ENCODE peak calls at places on chromosomes 6 and 20, in eight cellular contexts. V is CD4-positive, CD25-positive, alpha-beta regulatory T cell; H is body of pancreas; O is ovary; M is heart right ventricle; A is neural progenitor cell; F is transverse colon; J is suprapubic skin. S is an unnamed sample.
A peak's percentile ranks its signal among the peaks of the same experiment; 100 is the strongest.

GRCh38 chr20:23596856-23597255 is 8.9 kb downstream of the CST9 start:
- DNase-seq in A (no peak), J (no peak), V (no peak), H (no peak), M (no peak), O (no peak), F (no peak), S (no peak)

GRCh38 chr6:105968230-105968954 is 117.7 kb upstream of the PRDM1 start:
- DNase-seq in M (no peak), J (no peak), A (no peak), H (no peak), F (no peak), V (no peak), O (no peak), S (no peak)

GRCh38 chr6:163414367-163415175 is at the start of gene QKI:
- DNase-seq in A (peak; percentile 91), M (peak; percentile 90), V (peak; percentile 83), J (peak; percentile 87), F (peak; percentile 78), O (peak; percentile 88), H (peak; percentile 82), S (peak; percentile 96)

GRCh38 chr20:37356387-37356786 is 10.4 kb downstream of the SRC start:
- DNase-seq in O (peak; percentile 55), M (peak; percentile 66), A (no peak), H (peak; percentile 40), J (peak; percentile 85), V (no peak), F (peak; percentile 59), S (peak; percentile 88)

GRCh38 chr6:108847738-108848115 is 495 bp upstream of the ARMC2 start:
- DNase-seq in V (no peak), M (no peak), H (no peak), A (no peak), J (no peak), F (no peak), O (no peak), S (no peak)

GRCh38 chr20:63682384-63683139 is 13.9 kb upstream of the TNFRSF6B start:
- DNase-seq in F (peak; percentile 53), M (peak; percentile 63), A (no peak), O (peak; percentile 62), J (peak; percentile 83), V (no peak), H (peak; percentile 25), S (peak; percentile 90)

GRCh38 chr20:62305149-62305764 is 2.5 kb downstream of the ADRM1 start:
- DNase-seq in A (no peak), M (no peak), F (no peak), O (no peak), V (no peak), J (no peak), H (peak; percentile 73), S (peak; percentile 57)

GRCh38 chr6:19892250-19892649 is 55.1 kb downstream of the ID4 start:
- DNase-seq in O (no peak), A (no peak), H (peak; percentile 49), J (peak; percentile 84), V (no peak), F (peak; percentile 14), M (no peak), S (no peak)

GRCh38 chr20:48682529-48683385 is 145.0 kb downstream of the PREX1 start:
- DNase-seq in J (no peak), F (peak; percentile 89), V (no peak), M (peak; percentile 84), O (peak; percentile 92), H (peak; percentile 92), A (peak; percentile 84), S (peak; percentile 93)

GRCh38 chr6:147287869-147288271 is 83.7 kb downstream of the STXBP5 start:
- DNase-seq in H (no peak), F (no peak), O (no peak), V (no peak), J (no peak), A (no peak), M (no peak), S (no peak)

GRCh38 chr6:18235524-18235923 is 28.8 kb downstream of the DEK start:
- DNase-seq in M (no peak), A (no peak), H (no peak), V (no peak), J (no peak), F (no peak), O (no peak), S (no peak)
- H3K9me3 ChIP-seq in M (no peaks in the 10 kb centered on the region), A (peaks cover 17% of the 10 kb centered on the region), H (no peaks in the 10 kb centered on the region), V (no peaks in the 10 kb centered on the region), J (peaks cover 12% of the 10 kb centered on the region), F (peaks cover 4% of the 10 kb centered on the region), O (no peaks in the 10 kb centered on the region), S (no peaks in the 10 kb centered on the region)

GRCh38 chr6:169339025-169339424 is 85.4 kb upstream of the THBS2 start:
- DNase-seq in F (no peak), V (no peak), H (no peak), M (no peak), J (no peak), O (no peak), A (no peak), S (no peak)
- H3K4me3 ChIP-seq in F (no peak overlapping the region), V (no peak overlapping the region), H (no peak overlapping the region), M (no peak overlapping the region), J (no peak overlapping the region), O (no peak overlapping the region), A (no peak overlapping the region), S (no peak overlapping the region)

GRCh38 chr6:159254186-159254585 is 85.0 kb downstream of the FNDC1 start:
- DNase-seq in A (no peak), M (no peak), O (no peak), V (no peak), F (no peak), J (no peak), H (no peak), S (no peak)
- H3K9me3 ChIP-seq in A (no peaks in the 10 kb centered on the region), M (no peaks in the 10 kb centered on the region), O (no peaks in the 10 kb centered on the region), V (no peaks in the 10 kb centered on the region), F (no peaks in the 10 kb centered on the region), J (no peaks in the 10 kb centered on the region), H (no peaks in the 10 kb centered on the region), S (no peaks in the 10 kb centered on the region)

DNA sequence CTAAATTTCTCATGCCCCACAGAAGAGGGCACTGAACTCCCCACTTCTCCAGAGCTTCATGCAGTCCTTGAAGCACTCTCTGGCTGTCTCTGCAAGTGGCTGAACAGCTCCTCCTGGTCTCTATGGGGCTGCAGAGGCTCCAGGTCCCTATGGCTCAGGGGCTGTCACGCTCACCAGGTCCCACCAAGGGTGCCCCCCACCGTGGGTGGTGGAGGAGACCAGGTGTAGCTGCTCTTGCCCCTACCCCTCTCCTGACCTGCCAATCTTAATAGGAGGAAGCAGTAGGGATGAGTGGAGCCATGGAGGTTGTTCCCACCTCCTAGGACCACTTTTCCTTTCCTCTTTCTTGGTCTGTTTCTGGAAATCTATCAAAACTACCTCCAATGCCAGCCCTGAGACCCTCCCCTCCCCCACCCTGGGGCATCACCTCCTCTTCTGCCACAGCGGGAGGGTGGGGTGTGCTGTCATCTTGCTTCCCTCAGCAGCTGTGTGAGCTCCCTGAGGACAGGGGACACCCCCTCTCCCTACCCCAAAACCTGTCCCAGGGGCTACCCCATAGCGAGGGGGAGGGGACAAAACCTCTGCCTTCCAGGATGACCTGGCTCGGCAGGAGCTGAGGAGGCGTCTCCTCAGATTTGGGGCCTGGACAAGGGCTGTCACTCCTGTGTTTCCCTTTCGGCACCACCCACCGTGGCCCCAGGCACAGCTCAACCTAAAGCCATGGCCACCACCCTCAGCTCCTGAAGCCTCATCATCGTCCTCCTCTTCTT is 12.0 kb upstream of the RAET1E start:
- DNase-seq in H (no peak), O (peak; percentile 12), M (no peak), V (no peak), A (no peak), F (no peak), J (peak; percentile 50), S (no peak)
- H3K4me3 ChIP-seq in H (no peak overlapping the region), O (no peak overlapping the region), M (no peak overlapping the region), V (no peak overlapping the region), A (no peak overlapping the region), F (no peak overlapping the region), J (no peak overlapping the region), S (no peak overlapping the region)

DNA sequence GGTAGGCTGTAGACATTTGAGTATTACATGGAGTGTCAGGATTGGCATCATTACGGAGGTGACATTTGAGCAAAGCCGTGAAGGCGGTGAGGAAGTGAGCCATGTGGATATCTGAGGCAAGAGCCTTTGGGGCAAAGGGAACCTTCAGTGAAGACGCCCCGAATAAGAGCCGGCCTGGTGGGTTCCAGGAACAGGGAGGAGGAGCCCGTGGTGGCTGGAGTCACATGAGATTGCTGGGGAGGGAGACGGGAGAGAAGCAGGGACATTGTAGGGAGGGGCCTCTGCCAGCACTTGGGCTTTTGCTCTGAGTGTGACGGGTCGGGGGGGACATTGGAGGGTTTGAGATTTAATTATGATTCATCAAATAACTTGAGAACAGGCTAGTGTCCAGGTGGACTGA is 78.3 kb downstream of the PHACTR3 start:
- DNase-seq in F (no peak), H (no peak), J (no peak), M (no peak), O (no peak), V (no peak), A (no peak), S (no peak)
- H3K9me3 ChIP-seq in F (no peaks in the 10 kb centered on the region), H (no peaks in the 10 kb centered on the region), J (no peaks in the 10 kb centered on the region), M (no peaks in the 10 kb centered on the region), O (no peaks in the 10 kb centered on the region), V (no peaks in the 10 kb centered on the region), A (peaks cover 5% of the 10 kb centered on the region), S (no peaks in the 10 kb centered on the region)

S was measured in right cardiac atrium.